ENCODE peak calls at places on chromosomes 12 and 14, in eight cellular contexts. Y, J, T, A, M, S, G and V are unnamed samples.

GRCh38 chr12:129489277-129489676 is 414.5 kb downstream of the TMEM132D start:
- DNase-seq in Y (no peak), J (no peak), T (no peak), A (no peak), M (no peak), S (no peak), G (no peak), V (no peak)

GRCh38 chr12:62919827-62920226 is 15.1 kb downstream of the PPM1H start:
- DNase-seq in Y (peak; percentile 2), J (peak; percentile 66), T (peak; percentile 32), A (peak; percentile 71), M (peak; percentile 97), S (peak; percentile 14), G (no peak), V (peak; percentile 35)

GRCh38 chr12:112375105-112375504 is 7.1 kb downstream of the HECTD4 start:
- DNase-seq in Y (no peak), J (no peak), T (no peak), A (no peak), M (no peak), S (no peak), G (no peak), V (no peak)

GRCh38 chr14:55448146-55448614 is 7.8 kb upstream of the TBPL2 start:
- DNase-seq in Y (peak; percentile 98), J (peak; percentile 96), T (peak; percentile 95), A (peak; percentile 87), M (peak; percentile 60), S (peak; percentile 92), G (peak; percentile 51), V (peak; percentile 96)

GRCh38 chr12:116766746-116767145 is 28.6 kb downstream of the RNFT2 start:
- DNase-seq in Y (no peak), J (no peak), T (no peak), A (no peak), M (no peak), S (no peak), G (no peak), V (no peak)

GRCh38 chr12:93740721-93741120 is 63.5 kb downstream of the CRADD start:
- DNase-seq in Y (peak; percentile 73), J (no peak), T (peak; percentile 76), A (no peak), M (no peak), S (no peak), G (no peak), V (no peak)

GRCh38 chr12:102461501-102461900 is 18.9 kb downstream of the IGF1 start:
- DNase-seq in Y (no peak), J (no peak), T (no peak), A (no peak), M (no peak), S (no peak), G (no peak), V (no peak)

GRCh38 chr12:65651060-65651459 is 173.2 kb upstream of the HMGA2 start:
- DNase-seq in Y (no peak), J (no peak), T (no peak), A (no peak), M (no peak), S (no peak), G (no peak), V (no peak)

GRCh38 chr12:6563448-6564050 is 4.5 kb downstream of the NOP2 start:
- DNase-seq in Y (peak; percentile 65), J (no peak), T (peak; percentile 59), A (peak; percentile 15), M (peak; percentile 15), S (peak; percentile 60), G (peak; percentile 73), V (no peak)

GRCh38 chr14:90616313-90616712 is 199.9 kb downstream of the TTC7B start:
- DNase-seq in Y (no peak), J (no peak), T (no peak), A (no peak), M (no peak), S (no peak), G (no peak), V (no peak)

GRCh38 chr12:47133981-47134380 is 54.2 kb upstream of the AMIGO2 start:
- DNase-seq in Y (peak; percentile 8), J (no peak), T (no peak), A (no peak), M (no peak), S (no peak), G (no peak), V (no peak)

GRCh38 chr12:6961695-6962284 is 8.7 kb downstream of the PHB2 start:
- DNase-seq in Y (peak; percentile 87), J (peak; percentile 49), T (peak; percentile 75), A (peak; percentile 76), M (peak; percentile 76), S (peak; percentile 77), G (peak; percentile 78), V (peak; percentile 9)

GRCh38 chr14:104389326-104390220 is 190.0 kb upstream of the C14orf180 start:
- DNase-seq in Y (no peak), J (no peak), T (no peak), A (no peak), M (no peak), S (no peak), G (no peak), V (no peak)

GRCh38 chr14:95156153-95156764 is 1.1 kb downstream of the DICER1 start:
- DNase-seq in Y (peak; percentile 59), J (no peak), T (peak; percentile 34), A (no peak), M (no peak), S (peak; percentile 24), G (peak; percentile 41), V (no peak)

GRCh38 chr12:15682826-15683225 is 106.4 kb downstream of the EPS8 start:
- DNase-seq in Y (peak; percentile 51), J (no peak), T (no peak), A (no peak), M (no peak), S (no peak), G (no peak), V (no peak)

GRCh38 chr12:128619263-128619662 is 204.5 kb downstream of the SLC15A4 start:
- DNase-seq in Y (no peak), J (no peak), T (no peak), A (no peak), M (no peak), S (no peak), G (no peak), V (no peak)